ENCODE peak calls at places on chromosomes 11 and 22, in seven cellular contexts. H is cardiac muscle cell, D is esophagus muscularis mucosa, R is transverse colon, Z is PC-3, W is testis, B is tibial artery. Q is an unnamed sample.

GRCh38 chr22:35074583-35074982 is 8.6 kb downstream of the ISX start:
- DNase-seq in R (no peak), W (no peak), D (no peak), B (no peak), Z (no peak), H (no peak), Q (no peak)

GRCh38 chr11:130103296-130103814 is 33.7 kb downstream of the APLP2 start:
- DNase-seq in Z (peak; percentile 97), H (no peak), D (no peak), B (no peak), R (no peak), W (no peak), Q (no peak)

GRCh38 chr11:15905334-15905733 is 451.0 kb downstream of the SOX6 start:
- DNase-seq in Z (no peak), H (no peak), W (no peak), R (no peak), B (no peak), D (no peak), Q (no peak)

GRCh38 chr11:65014146-65014960 is at the start of gene ARL2:
- DNase-seq in D (peak; percentile 97), Z (no peak), B (peak; percentile 47), H (no peak), W (peak; percentile 51), R (no peak), Q (no peak)

GRCh38 chr11:64201524-64201923 is 5.0 kb upstream of the FERMT3 start:
- DNase-seq in Z (no peak), W (no peak), B (no peak), R (no peak), D (no peak), H (no peak), Q (no peak)

GRCh38 chr11:95108671-95109551 is 19.3 kb downstream of the ENDOD1 start:
- DNase-seq in B (no peak), R (no peak), H (no peak), D (no peak), Z (no peak), W (no peak), Q (no peak)

GRCh38 chr22:27740192-27740748 is 61.3 kb downstream of the MN1 start:
- DNase-seq in H (no peak), Z (peak; percentile 16), R (no peak), B (no peak), D (no peak), W (no peak), Q (no peak)

GRCh38 chr22:18994780-18995711 is 59.0 kb upstream of the PRODH start:
- DNase-seq in W (no peak), Z (no peak), B (no peak), R (no peak), H (peak; percentile 58), D (no peak), Q (no peak)

GRCh38 chr22:36435516-36436415 is 45.7 kb downstream of the TXN2 start:
- DNase-seq in W (no peak), Z (no peak), B (no peak), R (peak; percentile 84), H (peak; percentile 67), D (no peak), Q (peak; percentile 54)

GRCh38 chr11:20647976-20648565 is 21.3 kb upstream of the NELL1 start:
- DNase-seq in Z (peak; percentile 71), B (peak; percentile 29), D (no peak), H (peak; percentile 66), R (peak; percentile 23), W (peak; percentile 69), Q (peak; percentile 39)

GRCh38 chr22:29369460-29369859 is 18.9 kb downstream of the AP1B1 start:
- DNase-seq in H (no peak), W (peak; percentile 57), B (peak; percentile 81), Z (no peak), D (no peak), R (peak; percentile 39), Q (peak; percentile 44)

DNA sequence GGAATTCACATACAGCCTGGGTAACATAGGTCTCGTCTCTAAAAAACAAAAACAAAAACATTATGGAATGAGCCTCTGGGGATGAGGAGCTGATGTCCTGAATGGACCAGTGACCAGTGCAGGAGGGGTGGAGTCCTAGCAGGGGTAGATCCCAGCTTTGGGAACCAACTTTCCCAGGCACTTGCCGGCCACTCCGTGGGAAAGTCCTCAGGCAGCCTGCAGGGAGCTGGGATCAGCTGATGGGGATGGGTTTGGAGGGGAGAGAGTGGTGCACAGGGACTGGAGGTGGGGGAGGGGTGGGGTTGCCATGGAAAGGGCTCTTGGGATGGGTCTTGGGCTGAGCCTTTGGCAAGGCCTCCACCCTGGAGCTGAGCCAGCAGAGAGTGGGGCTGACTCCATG is 19.1 kb downstream of the MGAT3 start:
- DNase-seq in B (no peak), H (no peak), W (no peak), D (no peak), Z (no peak), R (no peak), Q (no peak)
- H3K27ac ChIP-seq in B (no peak overlapping the region), H (no peak overlapping the region), W (no peak overlapping the region), D (no peak overlapping the region), Z (no peak overlapping the region), R (no peak overlapping the region), Q (no peak overlapping the region)

GRCh38 chr22:32066820-32067219 is 23.8 kb downstream of the SLC5A1 start:
- DNase-seq in B (no peak), D (no peak), R (no peak), Z (no peak), H (peak; percentile 9), W (no peak), Q (no peak)

GRCh38 chr22:32067613-32068012 is 24.6 kb downstream of the SLC5A1 start:
- DNase-seq in H (no peak), D (no peak), Z (no peak), W (no peak), B (no peak), R (no peak), Q (no peak)

GRCh38 chr22:32073823-32074380 is 30.8 kb downstream of the SLC5A1 start:
- DNase-seq in D (peak; percentile 74), R (peak; percentile 58), W (no peak), H (no peak), B (no peak), Z (no peak), Q (no peak)

DNA sequence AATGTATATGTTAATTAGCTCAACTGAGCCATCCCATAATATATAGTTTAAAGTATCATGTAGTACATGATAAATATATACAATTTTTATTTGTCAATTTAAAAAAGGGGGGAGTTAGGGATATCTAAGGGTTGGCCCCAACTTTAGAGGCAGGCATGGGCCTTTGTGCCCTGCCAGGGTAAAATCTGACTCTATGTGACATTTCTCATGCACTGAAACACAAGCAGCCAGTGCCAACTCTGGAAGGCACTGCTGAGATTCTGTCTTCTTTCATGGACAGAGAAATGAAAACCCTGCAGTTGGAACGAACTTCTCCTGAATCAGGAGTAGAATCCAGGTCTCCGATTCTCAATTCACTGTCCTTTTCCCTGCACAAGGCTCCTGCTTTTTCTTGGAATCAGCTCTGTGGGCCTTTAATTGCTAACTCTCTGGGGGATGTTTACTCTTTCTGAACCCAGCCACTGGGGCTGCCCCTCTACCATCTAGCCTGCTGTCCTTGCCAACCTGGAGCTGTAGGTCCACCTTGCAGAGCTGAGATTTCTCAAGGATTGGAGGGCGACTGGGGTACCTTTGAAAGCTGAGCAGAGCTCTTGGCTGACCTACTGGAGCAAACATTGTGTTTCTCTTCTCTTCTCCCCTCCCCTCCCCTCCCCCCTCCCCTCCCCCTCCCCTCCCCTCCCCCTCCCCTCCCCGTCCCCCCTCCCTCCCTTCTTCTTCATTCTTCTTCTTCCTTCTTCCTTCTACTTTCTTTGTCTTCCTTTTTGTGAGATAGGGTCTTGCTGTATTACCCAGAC is 26.7 kb downstream of the SLC5A1 start:
- DNase-seq in D (no peak), B (no peak), Z (no peak), H (no peak), R (no peak), W (no peak), Q (no peak)
- H3K4me1 ChIP-seq in D (no peaks in the 10 kb centered on the region), B (no peaks in the 10 kb centered on the region), Z (no peaks in the 10 kb centered on the region), H (no peaks in the 10 kb centered on the region), R (no peaks in the 10 kb centered on the region), W (no peaks in the 10 kb centered on the region), Q (no peaks in the 10 kb centered on the region)

DNA sequence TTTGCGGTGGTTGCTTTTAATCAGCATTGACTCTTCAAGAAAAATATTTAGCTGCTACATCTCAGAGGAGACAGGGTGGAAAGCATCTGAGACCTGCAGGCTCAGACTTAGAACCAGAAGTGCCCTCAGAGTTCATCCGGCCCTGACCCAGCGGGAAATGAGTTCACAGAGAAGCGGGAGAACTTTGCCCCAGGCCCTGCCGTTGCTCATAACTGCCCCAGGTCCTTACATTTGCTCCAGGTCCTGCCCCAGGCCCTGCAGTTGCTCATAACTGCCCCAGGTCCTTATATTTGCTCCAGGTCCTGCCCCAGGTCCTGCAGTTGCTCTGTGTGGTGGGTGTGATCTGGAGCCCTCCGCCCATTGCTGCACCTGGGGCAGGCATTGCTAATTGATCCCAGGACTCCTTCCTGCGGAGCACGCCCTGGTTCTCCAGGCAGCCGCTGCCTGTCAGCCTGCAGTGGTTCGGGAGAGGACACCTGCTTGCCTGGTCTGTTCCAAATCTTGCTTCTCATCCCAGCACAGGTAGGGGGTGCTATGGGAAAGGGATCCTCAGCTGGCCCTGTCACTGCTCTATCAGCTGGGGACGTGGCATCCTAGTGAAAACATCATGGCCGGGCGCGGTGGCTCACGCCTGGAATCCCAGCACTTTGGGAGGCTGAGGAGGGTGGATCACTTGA is 58.1 kb upstream of the PPP6R3 start:
- DNase-seq in H (no peak), B (no peak), R (no peak), W (no peak), D (no peak), Z (peak; percentile 18), Q (no peak)
- TF ChIP-seq CTCF in H (no peak), B (no peak), R (no peak), W (no peak), D (no peak), Z (peak; percentile 40), Q (no peak)

GRCh38 chr11:126357969-126358762 is 2.7 kb downstream of the ST3GAL4 start:
- DNase-seq in Z (no peak), B (no peak), W (no peak), H (no peak), R (no peak), D (no peak), Q (no peak)

GRCh38 chr11:126358763-126359160 is 3.3 kb downstream of the ST3GAL4 start:
- DNase-seq in H (no peak), B (no peak), Z (no peak), D (no peak), W (no peak), R (no peak), Q (no peak)

GRCh38 chr11:126355926-126356897 is 726 bp downstream of the ST3GAL4 start:
- DNase-seq in D (no peak), W (no peak), R (no peak), Z (peak; percentile 31), B (no peak), H (peak; percentile 39), Q (no peak)

GRCh38 chr11:126355324-126355925 is at the start of gene ST3GAL4:
- DNase-seq in R (peak; percentile 72), Z (peak; percentile 83), H (peak; percentile 90), W (peak; percentile 90), B (peak; percentile 76), D (no peak), Q (peak; percentile 82)

GRCh38 chr11:126357055-126357962 is 1.8 kb downstream of the ST3GAL4 start:
- DNase-seq in Z (no peak), H (no peak), W (no peak), R (no peak), B (no peak), D (no peak), Q (no peak)
- H3K27ac ChIP-seq in Z (peak overlapping the region; percentile 56), H (no peak overlapping the region), W (peak overlapping the region; percentile 87), R (peak overlapping the region; percentile 87), B (peak overlapping the region; percentile 85), D (peak overlapping the region; percentile 85), Q (peak overlapping the region; percentile 79)

GRCh38 chr11:10655227-10655626 is 38.3 kb downstream of the IRAG1 start:
- DNase-seq in B (no peak), H (no peak), W (no peak), R (no peak), Z (no peak), D (no peak), Q (no peak)
- H3K4me1 ChIP-seq in B (peaks cover 83% of the 10 kb centered on the region), H (peaks cover 15% of the 10 kb centered on the region), W (peaks cover 77% of the 10 kb centered on the region), R (peaks cover 48% of the 10 kb centered on the region), Z (peaks cover 42% of the 10 kb centered on the region), D (peaks cover 100% of the 10 kb centered on the region), Q (peaks cover 34% of the 10 kb centered on the region)